ENCODE peak calls at places on chromosome 13, in nine cellular contexts. H is gastrocnemius medialis, M is uterus, J is Peyer's patch, G is IMR-90, K is NB4, A is A549, E is testis, R is lower leg skin. Z is an unnamed sample.
A peak's percentile ranks its signal among the peaks of the same experiment; 100 is the strongest.

GRCh38 chr13:111865046-111865445 is 201.9 kb upstream of the SOX1 start:
- DNase-seq in H (no peak), M (no peak), J (no peak), G (no peak), K (no peak), A (no peak), E (no peak), R (no peak), Z (no peak)

GRCh38 chr13:108508263-108508662 is 121.1 kb upstream of the MYO16 start:
- DNase-seq in H (no peak), M (no peak), J (no peak), G (peak; percentile 29), K (peak; percentile 35), A (peak; percentile 10), E (no peak), R (no peak), Z (no peak)

GRCh38 chr13:72221276-72221962 is 354.4 kb upstream of the DACH1 start:
- DNase-seq in H (no peak), M (no peak), J (peak; percentile 67), G (no peak), K (peak; percentile 48), A (peak; percentile 3), E (peak; percentile 57), R (no peak), Z (peak; percentile 28)

GRCh38 chr13:44386932-44387556 is 13.4 kb downstream of the SERP2 start:
- DNase-seq in H (no peak), M (no peak), J (no peak), G (no peak), K (no peak), A (no peak), E (peak; percentile 35), R (no peak), Z (no peak)

GRCh38 chr13:45782327-45783045 is 69.1 kb downstream of the SIAH3 start:
- DNase-seq in H (no peak), M (no peak), J (no peak), G (no peak), K (peak; percentile 7), A (no peak), E (no peak), R (no peak), Z (no peak)

GRCh38 chr13:49533586-49534269 is 38.0 kb downstream of the PHF11 start:
- DNase-seq in H (no peak), M (no peak), J (no peak), G (no peak), K (peak; percentile 45), A (no peak), E (no peak), R (no peak), Z (no peak)

GRCh38 chr13:44874886-44875630 is 114.2 kb downstream of the NUFIP1 start:
- DNase-seq in H (no peak), M (no peak), J (no peak), G (no peak), K (no peak), A (no peak), E (no peak), R (no peak), Z (no peak)

GRCh38 chr13:103006706-103007426 is 59.4 kb downstream of the SLC10A2 start:
- DNase-seq in H (no peak), M (no peak), J (no peak), G (no peak), K (peak; percentile 25), A (no peak), E (no peak), R (no peak), Z (no peak)

GRCh38 chr13:94712287-94712811 is at the start of gene SOX21:
- DNase-seq in H (no peak), M (no peak), J (no peak), G (no peak), K (no peak), A (no peak), E (no peak), R (peak; percentile 44), Z (peak; percentile 23)

GRCh38 chr13:94711561-94712286 is 621 bp downstream of the SOX21 start:
- DNase-seq in H (no peak), M (no peak), J (no peak), G (no peak), K (no peak), A (no peak), E (no peak), R (no peak), Z (peak; percentile 45)

GRCh38 chr13:94708971-94709614 is 3.3 kb downstream of the SOX21 start:
- DNase-seq in H (no peak), M (no peak), J (no peak), G (no peak), K (no peak), A (no peak), E (no peak), R (no peak), Z (no peak)

GRCh38 chr13:94710081-94710809 is 2.1 kb downstream of the SOX21 start:
- DNase-seq in H (no peak), M (no peak), J (no peak), G (no peak), K (no peak), A (no peak), E (no peak), R (no peak), Z (peak; percentile 20)

DNA sequence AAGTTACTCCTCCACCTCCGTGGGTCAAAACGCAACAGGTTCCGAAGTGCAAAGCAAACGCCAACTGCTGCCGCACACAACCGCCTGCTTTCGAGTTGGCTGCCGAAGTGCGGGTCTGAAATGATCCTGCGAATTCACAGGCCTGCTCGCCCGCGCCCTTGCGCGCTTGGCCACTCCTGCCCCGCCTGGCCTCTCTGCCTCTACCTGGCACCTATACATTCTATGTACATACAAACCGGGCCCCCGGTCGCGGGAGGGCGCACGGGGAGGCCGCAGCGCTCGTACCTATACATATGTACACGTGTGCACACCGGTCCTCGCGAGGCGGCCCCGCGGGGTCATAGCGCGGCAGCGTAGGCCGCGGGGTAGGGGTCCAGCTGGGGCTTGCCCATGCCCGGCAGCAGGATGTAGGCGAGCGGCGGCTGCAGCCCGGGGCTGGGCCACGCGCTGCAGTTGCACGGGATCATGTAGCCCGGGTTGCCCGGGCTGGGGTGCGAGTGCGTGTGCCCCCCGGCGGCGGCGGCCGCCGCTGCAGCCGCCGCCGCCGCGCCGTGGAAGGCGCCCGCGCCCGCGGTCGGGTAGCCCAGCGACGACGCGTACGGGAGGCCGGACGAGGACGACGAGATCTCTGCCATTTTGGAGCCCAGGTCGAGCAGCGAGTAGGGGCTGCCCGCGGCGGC is 1.3 kb downstream of the SOX21 start:
- DNase-seq in H (no peak), M (no peak), J (no peak), G (no peak), K (no peak), A (peak; percentile 55), E (no peak), R (no peak), Z (no peak)
- TF ChIP-seq CTCF in H (no peak), M (no peak), J (no peak), G (peak; percentile 20), K (no peak), A (peak; percentile 50), E (no peak), R (no peak), Z (peak; percentile 33)

GRCh38 chr13:31162151-31163008 is 676 bp upstream of the HSPH1 start:
- DNase-seq in H (peak; percentile 96), M (peak; percentile 96), J (peak; percentile 98), G (peak; percentile 99), K (peak; percentile 99), A (peak; percentile 84), E (peak; percentile 99), R (peak; percentile 97), Z (peak; percentile 97)

GRCh38 chr13:31166591-31166990 is 4.9 kb upstream of the HSPH1 start:
- DNase-seq in H (no peak), M (no peak), J (no peak), G (peak; percentile 67), K (no peak), A (no peak), E (no peak), R (no peak), Z (no peak)

GRCh38 chr13:31159306-31159705 is 2.4 kb downstream of the HSPH1 start:
- DNase-seq in H (no peak), M (no peak), J (no peak), G (peak; percentile 7), K (no peak), A (no peak), E (no peak), R (no peak), Z (no peak)

GRCh38 chr13:31160857-31161582 is 684 bp downstream of the HSPH1 start:
- DNase-seq in H (peak; percentile 33), M (peak; percentile 28), J (peak; percentile 78), G (peak; percentile 75), K (peak; percentile 85), A (no peak), E (peak; percentile 87), R (peak; percentile 56), Z (peak; percentile 74)

DNA sequence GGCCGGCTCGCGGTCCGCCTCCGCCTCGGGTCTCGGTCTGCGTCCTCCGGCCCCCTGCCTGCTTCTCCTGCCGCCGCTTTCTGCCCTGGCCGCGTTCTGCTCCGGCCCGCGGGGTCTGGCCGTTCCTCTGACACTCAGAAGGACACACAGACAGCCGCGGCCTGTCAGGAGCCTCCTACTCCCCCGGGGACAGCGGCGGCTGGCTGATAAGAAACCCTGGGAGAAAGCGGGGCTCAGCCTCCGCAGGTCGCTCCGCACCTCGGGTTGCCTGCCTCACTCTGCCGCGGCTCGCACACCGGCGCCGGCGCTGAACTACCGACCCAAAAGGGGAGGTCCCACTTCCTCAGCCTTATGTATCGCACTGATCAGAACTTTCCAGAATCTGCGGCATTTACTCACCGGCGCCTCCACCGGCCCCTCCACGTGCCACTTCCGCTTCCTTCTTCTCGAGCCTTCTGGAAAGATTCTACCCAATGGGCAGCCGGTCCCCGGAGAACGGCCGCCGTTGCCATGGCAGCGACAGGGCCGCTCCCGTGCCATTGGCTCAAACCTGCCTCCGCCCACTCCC is at the start of gene HSPH1:
- DNase-seq in H (peak; percentile 97), M (peak; percentile 97), J (peak; percentile 99), G (peak; percentile 97), K (peak; percentile 99), A (peak; percentile 82), E (peak; percentile 98), R (peak; percentile 99), Z (peak; percentile 98)
- TF ChIP-seq POLR2A in H (peak; percentile 93), M (peak; percentile 94), J (peak; percentile 85), G (peak; percentile 93), K (peak; percentile 36), A (peak; percentile 99), E (peak; percentile 55), R (no peak), Z (peak; percentile 34)

GRCh38 chr13:101205408-101205807 is 210.9 kb downstream of the NALCN start:
- DNase-seq in H (no peak), M (no peak), J (no peak), G (no peak), K (no peak), A (no peak), E (no peak), R (no peak), Z (no peak)

GRCh38 chr13:101204270-101205011 is 211.9 kb downstream of the NALCN start:
- DNase-seq in H (no peak), M (no peak), J (no peak), G (peak; percentile 33), K (no peak), A (no peak), E (no peak), R (no peak), Z (no peak)

DNA sequence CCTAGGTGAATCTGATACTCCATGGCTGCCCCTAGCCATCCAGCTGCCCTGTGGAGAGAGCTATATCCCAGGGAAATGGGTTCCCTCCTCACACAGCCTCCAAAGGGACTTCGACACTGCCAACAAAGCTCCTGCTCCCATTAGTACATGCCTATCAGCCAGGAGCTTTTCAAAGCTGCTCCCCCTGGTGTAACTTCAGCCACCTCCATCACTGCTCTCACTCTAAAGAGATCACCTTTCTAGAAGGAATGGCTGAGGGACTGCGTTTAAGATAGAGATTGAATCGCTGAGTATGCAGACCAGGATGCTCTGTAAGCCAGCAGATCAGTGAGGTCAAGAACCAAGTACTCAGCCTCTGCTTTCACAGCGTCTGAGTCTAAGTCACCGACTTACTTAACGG is 213.7 kb downstream of the NALCN start:
- DNase-seq in H (no peak), M (no peak), J (no peak), G (no peak), K (no peak), A (no peak), E (no peak), R (no peak), Z (no peak)
- TF ChIP-seq CTCF in H (no peak), M (no peak), J (no peak), G (no peak), K (no peak), A (no peak), E (no peak), R (no peak), Z (no peak)

DNA sequence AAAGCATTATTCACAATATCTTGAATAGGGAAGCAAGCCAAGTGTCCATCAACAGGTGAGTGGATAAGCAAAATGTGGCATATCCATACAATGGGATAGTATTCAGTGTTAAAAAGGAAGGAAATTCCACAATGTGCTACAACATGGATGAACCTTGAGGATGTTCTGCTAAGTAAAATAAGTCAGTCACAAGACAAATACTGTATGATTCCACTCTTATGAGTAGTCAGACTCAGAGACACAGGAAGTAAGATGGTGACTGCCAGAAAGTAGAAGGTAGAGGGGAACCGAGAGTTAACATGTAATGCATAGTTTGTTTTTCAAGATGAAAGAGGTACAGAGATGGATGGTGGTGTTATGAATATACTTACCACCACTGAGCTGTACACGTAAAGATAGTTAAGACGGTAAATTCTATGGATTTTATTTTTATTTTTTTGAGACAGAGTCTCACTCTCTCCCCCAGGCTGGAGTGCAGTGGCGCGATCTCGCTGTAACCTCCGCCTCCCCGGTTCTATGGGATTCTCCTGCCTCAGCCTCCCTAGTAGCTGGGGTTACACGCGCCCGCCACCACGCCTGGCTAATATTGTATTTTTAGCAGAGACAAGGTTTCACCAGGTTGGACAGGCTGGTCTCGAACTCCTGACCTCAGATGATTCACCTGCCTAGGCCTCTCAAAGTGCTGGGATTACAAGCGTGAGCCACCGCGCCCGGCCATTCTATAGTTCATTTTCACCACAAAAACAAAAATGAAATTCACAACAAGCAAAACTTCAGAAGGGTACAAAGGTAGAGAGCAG is 1.0 kb upstream of the CHAMP1 start:
- DNase-seq in H (no peak), M (no peak), J (no peak), G (peak; percentile 51), K (peak; percentile 46), A (no peak), E (peak; percentile 21), R (no peak), Z (peak; percentile 29)
- TF ChIP-seq POLR2A in H (no peak), M (no peak), J (no peak), G (no peak), K (no peak), A (no peak), E (no peak), R (no peak), Z (no peak)